ENCODE peak calls at places on chromosomes 4 and X, in seven cellular contexts. One of them, this sample, is unnamed.

GRCh38 chr4:181796502-181796901 is 446.7 kb upstream of the TENM3 start:
- DNase-seq in T-helper 1 cell: no peak
- DNase-seq in BJ: no peak
- DNase-seq in CD4-positive, alpha-beta T cell: no peak
- DNase-seq in stimulated activated CD8-positive, alpha-beta memory T cell treated with anti-CD3 and anti-CD28 coated beads, Interleukin-4, amount 100 ng/mL, for 24 hours: no peak
- DNase-seq in cerebellum: no peak
- DNase-seq in stimulated activated CD4-positive, alpha-beta T cell treated with anti-CD3 and anti-CD28 coated beads, Interleukin-4, amount 100 ng/mL, for 48 hours: no peak
- DNase-seq in this sample: no peak

GRCh38 chrX:30302957-30303356 is 6.2 kb downstream of the NR0B1 start:
- DNase-seq in T-helper 1 cell: no peak
- DNase-seq in BJ: no peak
- DNase-seq in CD4-positive, alpha-beta T cell: no peak
- DNase-seq in stimulated activated CD8-positive, alpha-beta memory T cell treated with anti-CD3 and anti-CD28 coated beads, Interleukin-4, amount 100 ng/mL, for 24 hours: no peak
- DNase-seq in cerebellum: no peak
- DNase-seq in stimulated activated CD4-positive, alpha-beta T cell treated with anti-CD3 and anti-CD28 coated beads, Interleukin-4, amount 100 ng/mL, for 48 hours: no peak
- DNase-seq in this sample: no peak

GRCh38 chr4:576245-576821 is at the start of gene TMEM271:
- DNase-seq in T-helper 1 cell: no peak
- DNase-seq in BJ: no peak
- DNase-seq in CD4-positive, alpha-beta T cell: no peak
- DNase-seq in stimulated activated CD8-positive, alpha-beta memory T cell treated with anti-CD3 and anti-CD28 coated beads, Interleukin-4, amount 100 ng/mL, for 24 hours: no peak
- DNase-seq in cerebellum: peak
- DNase-seq in stimulated activated CD4-positive, alpha-beta T cell treated with anti-CD3 and anti-CD28 coated beads, Interleukin-4, amount 100 ng/mL, for 48 hours: no peak
- DNase-seq in this sample: no peak

GRCh38 chr4:172851534-172851933 is 317.1 kb upstream of the GALNT7 start:
- DNase-seq in T-helper 1 cell: no peak
- DNase-seq in BJ: no peak
- DNase-seq in CD4-positive, alpha-beta T cell: no peak
- DNase-seq in stimulated activated CD8-positive, alpha-beta memory T cell treated with anti-CD3 and anti-CD28 coated beads, Interleukin-4, amount 100 ng/mL, for 24 hours: no peak
- DNase-seq in cerebellum: no peak
- DNase-seq in stimulated activated CD4-positive, alpha-beta T cell treated with anti-CD3 and anti-CD28 coated beads, Interleukin-4, amount 100 ng/mL, for 48 hours: no peak
- DNase-seq in this sample: no peak

GRCh38 chr4:154503598-154503997 is 12.0 kb upstream of the DCHS2 start:
- DNase-seq in T-helper 1 cell: no peak
- DNase-seq in BJ: no peak
- DNase-seq in CD4-positive, alpha-beta T cell: no peak
- DNase-seq in stimulated activated CD8-positive, alpha-beta memory T cell treated with anti-CD3 and anti-CD28 coated beads, Interleukin-4, amount 100 ng/mL, for 24 hours: no peak
- DNase-seq in cerebellum: no peak
- DNase-seq in stimulated activated CD4-positive, alpha-beta T cell treated with anti-CD3 and anti-CD28 coated beads, Interleukin-4, amount 100 ng/mL, for 48 hours: no peak
- DNase-seq in this sample: no peak

GRCh38 chr4:76305971-76306881 is at the start of gene STBD1:
- DNase-seq in T-helper 1 cell: no peak
- DNase-seq in BJ: no peak
- DNase-seq in CD4-positive, alpha-beta T cell: no peak
- DNase-seq in stimulated activated CD8-positive, alpha-beta memory T cell treated with anti-CD3 and anti-CD28 coated beads, Interleukin-4, amount 100 ng/mL, for 24 hours: peak
- DNase-seq in cerebellum: no peak
- DNase-seq in stimulated activated CD4-positive, alpha-beta T cell treated with anti-CD3 and anti-CD28 coated beads, Interleukin-4, amount 100 ng/mL, for 48 hours: no peak
- DNase-seq in this sample: peak

GRCh38 chrX:15761564-15762191 is 23.6 kb downstream of the CA5B start:
- DNase-seq in T-helper 1 cell: no peak
- DNase-seq in BJ: no peak
- DNase-seq in CD4-positive, alpha-beta T cell: peak
- DNase-seq in stimulated activated CD8-positive, alpha-beta memory T cell treated with anti-CD3 and anti-CD28 coated beads, Interleukin-4, amount 100 ng/mL, for 24 hours: no peak
- DNase-seq in cerebellum: peak
- DNase-seq in stimulated activated CD4-positive, alpha-beta T cell treated with anti-CD3 and anti-CD28 coated beads, Interleukin-4, amount 100 ng/mL, for 48 hours: no peak
- DNase-seq in this sample: no peak

GRCh38 chr4:2255501-2256155 is 6.3 kb downstream of the MXD4 start:
- DNase-seq in T-helper 1 cell: no peak
- DNase-seq in BJ: no peak
- DNase-seq in CD4-positive, alpha-beta T cell: peak
- DNase-seq in stimulated activated CD8-positive, alpha-beta memory T cell treated with anti-CD3 and anti-CD28 coated beads, Interleukin-4, amount 100 ng/mL, for 24 hours: no peak
- DNase-seq in cerebellum: peak
- DNase-seq in stimulated activated CD4-positive, alpha-beta T cell treated with anti-CD3 and anti-CD28 coated beads, Interleukin-4, amount 100 ng/mL, for 48 hours: no peak
- DNase-seq in this sample: peak

GRCh38 chrX:53287493-53288138 is 6.2 kb upstream of the IQSEC2 start:
- DNase-seq in T-helper 1 cell: peak
- DNase-seq in BJ: no peak
- DNase-seq in CD4-positive, alpha-beta T cell: peak
- DNase-seq in stimulated activated CD8-positive, alpha-beta memory T cell treated with anti-CD3 and anti-CD28 coated beads, Interleukin-4, amount 100 ng/mL, for 24 hours: peak
- DNase-seq in cerebellum: no peak
- DNase-seq in stimulated activated CD4-positive, alpha-beta T cell treated with anti-CD3 and anti-CD28 coated beads, Interleukin-4, amount 100 ng/mL, for 48 hours: no peak
- DNase-seq in this sample: no peak

GRCh38 chr4:67871867-67872266 is 11.9 kb downstream of the TMPRSS11D start:
- DNase-seq in T-helper 1 cell: no peak
- DNase-seq in BJ: no peak
- DNase-seq in CD4-positive, alpha-beta T cell: no peak
- DNase-seq in stimulated activated CD8-positive, alpha-beta memory T cell treated with anti-CD3 and anti-CD28 coated beads, Interleukin-4, amount 100 ng/mL, for 24 hours: no peak
- DNase-seq in cerebellum: peak
- DNase-seq in stimulated activated CD4-positive, alpha-beta T cell treated with anti-CD3 and anti-CD28 coated beads, Interleukin-4, amount 100 ng/mL, for 48 hours: no peak
- DNase-seq in this sample: peak

GRCh38 chr4:8772499-8773123 is 99.0 kb downstream of the HMX1 start:
- DNase-seq in T-helper 1 cell: no peak
- DNase-seq in BJ: no peak
- DNase-seq in CD4-positive, alpha-beta T cell: no peak
- DNase-seq in stimulated activated CD8-positive, alpha-beta memory T cell treated with anti-CD3 and anti-CD28 coated beads, Interleukin-4, amount 100 ng/mL, for 24 hours: no peak
- DNase-seq in cerebellum: no peak
- DNase-seq in stimulated activated CD4-positive, alpha-beta T cell treated with anti-CD3 and anti-CD28 coated beads, Interleukin-4, amount 100 ng/mL, for 48 hours: no peak
- DNase-seq in this sample: no peak

GRCh38 chr4:8046925-8047541 is 107.4 kb upstream of the AFAP1 start:
- DNase-seq in T-helper 1 cell: peak
- DNase-seq in BJ: no peak
- DNase-seq in CD4-positive, alpha-beta T cell: no peak
- DNase-seq in stimulated activated CD8-positive, alpha-beta memory T cell treated with anti-CD3 and anti-CD28 coated beads, Interleukin-4, amount 100 ng/mL, for 24 hours: peak
- DNase-seq in cerebellum: no peak
- DNase-seq in stimulated activated CD4-positive, alpha-beta T cell treated with anti-CD3 and anti-CD28 coated beads, Interleukin-4, amount 100 ng/mL, for 48 hours: no peak
- DNase-seq in this sample: no peak

GRCh38 chr4:101835121-101835904 is 44.8 kb downstream of the BANK1 start:
- DNase-seq in T-helper 1 cell: no peak
- DNase-seq in BJ: peak
- DNase-seq in CD4-positive, alpha-beta T cell: no peak
- DNase-seq in stimulated activated CD8-positive, alpha-beta memory T cell treated with anti-CD3 and anti-CD28 coated beads, Interleukin-4, amount 100 ng/mL, for 24 hours: no peak
- DNase-seq in cerebellum: peak
- DNase-seq in stimulated activated CD4-positive, alpha-beta T cell treated with anti-CD3 and anti-CD28 coated beads, Interleukin-4, amount 100 ng/mL, for 48 hours: no peak
- DNase-seq in this sample: no peak

GRCh38 chr4:65495439-65495838 is 174.8 kb downstream of the EPHA5 start:
- DNase-seq in T-helper 1 cell: no peak
- DNase-seq in BJ: no peak
- DNase-seq in CD4-positive, alpha-beta T cell: no peak
- DNase-seq in stimulated activated CD8-positive, alpha-beta memory T cell treated with anti-CD3 and anti-CD28 coated beads, Interleukin-4, amount 100 ng/mL, for 24 hours: no peak
- DNase-seq in cerebellum: no peak
- DNase-seq in stimulated activated CD4-positive, alpha-beta T cell treated with anti-CD3 and anti-CD28 coated beads, Interleukin-4, amount 100 ng/mL, for 48 hours: no peak
- DNase-seq in this sample: no peak

GRCh38 chr4:118032691-118033090 is 1.6 kb upstream of the NDST3 start:
- DNase-seq in T-helper 1 cell: no peak
- DNase-seq in BJ: no peak
- DNase-seq in CD4-positive, alpha-beta T cell: no peak
- DNase-seq in stimulated activated CD8-positive, alpha-beta memory T cell treated with anti-CD3 and anti-CD28 coated beads, Interleukin-4, amount 100 ng/mL, for 24 hours: no peak
- DNase-seq in cerebellum: peak
- DNase-seq in stimulated activated CD4-positive, alpha-beta T cell treated with anti-CD3 and anti-CD28 coated beads, Interleukin-4, amount 100 ng/mL, for 48 hours: no peak
- DNase-seq in this sample: no peak

GRCh38 chr4:185127021-185127925 is 15.8 kb upstream of the SLC25A4 start:
- DNase-seq in T-helper 1 cell: no peak
- DNase-seq in BJ: no peak
- DNase-seq in CD4-positive, alpha-beta T cell: no peak
- DNase-seq in stimulated activated CD8-positive, alpha-beta memory T cell treated with anti-CD3 and anti-CD28 coated beads, Interleukin-4, amount 100 ng/mL, for 24 hours: no peak
- DNase-seq in cerebellum: peak
- DNase-seq in stimulated activated CD4-positive, alpha-beta T cell treated with anti-CD3 and anti-CD28 coated beads, Interleukin-4, amount 100 ng/mL, for 48 hours: no peak
- DNase-seq in this sample: peak

GRCh38 chr4:151555151-151555945 is 146.4 kb downstream of the FHIP1A start:
- DNase-seq in T-helper 1 cell: no peak
- DNase-seq in BJ: no peak
- DNase-seq in CD4-positive, alpha-beta T cell: no peak
- DNase-seq in stimulated activated CD8-positive, alpha-beta memory T cell treated with anti-CD3 and anti-CD28 coated beads, Interleukin-4, amount 100 ng/mL, for 24 hours: no peak
- DNase-seq in cerebellum: no peak
- DNase-seq in stimulated activated CD4-positive, alpha-beta T cell treated with anti-CD3 and anti-CD28 coated beads, Interleukin-4, amount 100 ng/mL, for 48 hours: no peak
- DNase-seq in this sample: no peak

GRCh38 chr4:69760455-69760854 is at the start of gene SULT1B1:
- DNase-seq in T-helper 1 cell: peak
- DNase-seq in BJ: no peak
- DNase-seq in CD4-positive, alpha-beta T cell: peak
- DNase-seq in stimulated activated CD8-positive, alpha-beta memory T cell treated with anti-CD3 and anti-CD28 coated beads, Interleukin-4, amount 100 ng/mL, for 24 hours: no peak
- DNase-seq in cerebellum: no peak
- DNase-seq in stimulated activated CD4-positive, alpha-beta T cell treated with anti-CD3 and anti-CD28 coated beads, Interleukin-4, amount 100 ng/mL, for 48 hours: no peak
- DNase-seq in this sample: no peak

GRCh38 chrX:125952973-125953372 is 213.1 kb downstream of the DCAF12L2 start:
- DNase-seq in T-helper 1 cell: no peak
- DNase-seq in BJ: no peak
- DNase-seq in CD4-positive, alpha-beta T cell: no peak
- DNase-seq in stimulated activated CD8-positive, alpha-beta memory T cell treated with anti-CD3 and anti-CD28 coated beads, Interleukin-4, amount 100 ng/mL, for 24 hours: no peak
- DNase-seq in cerebellum: no peak
- DNase-seq in stimulated activated CD4-positive, alpha-beta T cell treated with anti-CD3 and anti-CD28 coated beads, Interleukin-4, amount 100 ng/mL, for 48 hours: no peak
- DNase-seq in this sample: no peak

GRCh38 chr4:98928131-98928504 is 815 bp downstream of the EIF4E start:
- DNase-seq in T-helper 1 cell: peak
- DNase-seq in BJ: no peak
- DNase-seq in CD4-positive, alpha-beta T cell: peak
- DNase-seq in stimulated activated CD8-positive, alpha-beta memory T cell treated with anti-CD3 and anti-CD28 coated beads, Interleukin-4, amount 100 ng/mL, for 24 hours: peak
- DNase-seq in cerebellum: peak
- DNase-seq in stimulated activated CD4-positive, alpha-beta T cell treated with anti-CD3 and anti-CD28 coated beads, Interleukin-4, amount 100 ng/mL, for 48 hours: peak
- DNase-seq in this sample: peak

GRCh38 chr4:121551271-121551670 is 145.5 kb downstream of the ANXA5 start:
- DNase-seq in T-helper 1 cell: no peak
- DNase-seq in BJ: no peak
- DNase-seq in CD4-positive, alpha-beta T cell: no peak
- DNase-seq in stimulated activated CD8-positive, alpha-beta memory T cell treated with anti-CD3 and anti-CD28 coated beads, Interleukin-4, amount 100 ng/mL, for 24 hours: no peak
- DNase-seq in cerebellum: no peak
- DNase-seq in stimulated activated CD4-positive, alpha-beta T cell treated with anti-CD3 and anti-CD28 coated beads, Interleukin-4, amount 100 ng/mL, for 48 hours: no peak
- DNase-seq in this sample: no peak

GRCh38 chr4:155025762-155026457 is 182.5 kb upstream of the NPY2R start:
- DNase-seq in T-helper 1 cell: no peak
- DNase-seq in BJ: no peak
- DNase-seq in CD4-positive, alpha-beta T cell: no peak
- DNase-seq in stimulated activated CD8-positive, alpha-beta memory T cell treated with anti-CD3 and anti-CD28 coated beads, Interleukin-4, amount 100 ng/mL, for 24 hours: peak
- DNase-seq in cerebellum: no peak
- DNase-seq in stimulated activated CD4-positive, alpha-beta T cell treated with anti-CD3 and anti-CD28 coated beads, Interleukin-4, amount 100 ng/mL, for 48 hours: peak
- DNase-seq in this sample: no peak

GRCh38 chrX:103614999-103615398 is 7.2 kb downstream of the TCEAL3 start:
- DNase-seq in T-helper 1 cell: no peak
- DNase-seq in BJ: no peak
- DNase-seq in CD4-positive, alpha-beta T cell: no peak
- DNase-seq in stimulated activated CD8-positive, alpha-beta memory T cell treated with anti-CD3 and anti-CD28 coated beads, Interleukin-4, amount 100 ng/mL, for 24 hours: no peak
- DNase-seq in cerebellum: no peak
- DNase-seq in stimulated activated CD4-positive, alpha-beta T cell treated with anti-CD3 and anti-CD28 coated beads, Interleukin-4, amount 100 ng/mL, for 48 hours: no peak
- DNase-seq in this sample: no peak

GRCh38 chrX:29662759-29663503 is 552.4 kb upstream of the MAGEB2 start:
- DNase-seq in T-helper 1 cell: no peak
- DNase-seq in BJ: peak
- DNase-seq in CD4-positive, alpha-beta T cell: no peak
- DNase-seq in stimulated activated CD8-positive, alpha-beta memory T cell treated with anti-CD3 and anti-CD28 coated beads, Interleukin-4, amount 100 ng/mL, for 24 hours: no peak
- DNase-seq in cerebellum: no peak
- DNase-seq in stimulated activated CD4-positive, alpha-beta T cell treated with anti-CD3 and anti-CD28 coated beads, Interleukin-4, amount 100 ng/mL, for 48 hours: no peak
- DNase-seq in this sample: no peak

GRCh38 chrX:47174846-47175587 is 18.6 kb upstream of the UBA1 start:
- DNase-seq in T-helper 1 cell: no peak
- DNase-seq in BJ: no peak
- DNase-seq in CD4-positive, alpha-beta T cell: no peak
- DNase-seq in stimulated activated CD8-positive, alpha-beta memory T cell treated with anti-CD3 and anti-CD28 coated beads, Interleukin-4, amount 100 ng/mL, for 24 hours: no peak
- DNase-seq in cerebellum: no peak
- DNase-seq in stimulated activated CD4-positive, alpha-beta T cell treated with anti-CD3 and anti-CD28 coated beads, Interleukin-4, amount 100 ng/mL, for 48 hours: no peak
- DNase-seq in this sample: no peak

GRCh38 chrX:1265061-1265460 is 3.6 kb upstream of the CSF2RA start:
- DNase-seq in T-helper 1 cell: no peak
- DNase-seq in BJ: no peak
- DNase-seq in CD4-positive, alpha-beta T cell: no peak
- DNase-seq in stimulated activated CD8-positive, alpha-beta memory T cell treated with anti-CD3 and anti-CD28 coated beads, Interleukin-4, amount 100 ng/mL, for 24 hours: no peak
- DNase-seq in cerebellum: no peak
- DNase-seq in stimulated activated CD4-positive, alpha-beta T cell treated with anti-CD3 and anti-CD28 coated beads, Interleukin-4, amount 100 ng/mL, for 48 hours: no peak
- DNase-seq in this sample: no peak

GRCh38 chrX:21800344-21800770 is 39.1 kb upstream of the MBTPS2 start:
- DNase-seq in T-helper 1 cell: no peak
- DNase-seq in BJ: no peak
- DNase-seq in CD4-positive, alpha-beta T cell: no peak
- DNase-seq in stimulated activated CD8-positive, alpha-beta memory T cell treated with anti-CD3 and anti-CD28 coated beads, Interleukin-4, amount 100 ng/mL, for 24 hours: no peak
- DNase-seq in cerebellum: no peak
- DNase-seq in stimulated activated CD4-positive, alpha-beta T cell treated with anti-CD3 and anti-CD28 coated beads, Interleukin-4, amount 100 ng/mL, for 48 hours: no peak
- DNase-seq in this sample: no peak

GRCh38 chr4:150582881-150583286 is 933 bp downstream of the MAB21L2 start:
- DNase-seq in T-helper 1 cell: no peak
- DNase-seq in BJ: no peak
- DNase-seq in CD4-positive, alpha-beta T cell: no peak
- DNase-seq in stimulated activated CD8-positive, alpha-beta memory T cell treated with anti-CD3 and anti-CD28 coated beads, Interleukin-4, amount 100 ng/mL, for 24 hours: no peak
- DNase-seq in cerebellum: no peak
- DNase-seq in stimulated activated CD4-positive, alpha-beta T cell treated with anti-CD3 and anti-CD28 coated beads, Interleukin-4, amount 100 ng/mL, for 48 hours: no peak
- DNase-seq in this sample: no peak

GRCh38 chr4:84971319-84971932 is 4.9 kb upstream of the WDFY3 start:
- DNase-seq in T-helper 1 cell: no peak
- DNase-seq in BJ: no peak
- DNase-seq in CD4-positive, alpha-beta T cell: no peak
- DNase-seq in stimulated activated CD8-positive, alpha-beta memory T cell treated with anti-CD3 and anti-CD28 coated beads, Interleukin-4, amount 100 ng/mL, for 24 hours: no peak
- DNase-seq in cerebellum: peak
- DNase-seq in stimulated activated CD4-positive, alpha-beta T cell treated with anti-CD3 and anti-CD28 coated beads, Interleukin-4, amount 100 ng/mL, for 48 hours: no peak
- DNase-seq in this sample: no peak

GRCh38 chr4:24794111-24794860 is 1.1 kb upstream of the SOD3 start:
- DNase-seq in T-helper 1 cell: no peak
- DNase-seq in BJ: peak
- DNase-seq in CD4-positive, alpha-beta T cell: no peak
- DNase-seq in stimulated activated CD8-positive, alpha-beta memory T cell treated with anti-CD3 and anti-CD28 coated beads, Interleukin-4, amount 100 ng/mL, for 24 hours: no peak
- DNase-seq in cerebellum: no peak
- DNase-seq in stimulated activated CD4-positive, alpha-beta T cell treated with anti-CD3 and anti-CD28 coated beads, Interleukin-4, amount 100 ng/mL, for 48 hours: no peak
- DNase-seq in this sample: no peak

GRCh38 chrX:136691028-136691809 is 43.3 kb downstream of the CD40LG start:
- DNase-seq in T-helper 1 cell: no peak
- DNase-seq in BJ: no peak
- DNase-seq in CD4-positive, alpha-beta T cell: no peak
- DNase-seq in stimulated activated CD8-positive, alpha-beta memory T cell treated with anti-CD3 and anti-CD28 coated beads, Interleukin-4, amount 100 ng/mL, for 24 hours: no peak
- DNase-seq in cerebellum: no peak
- DNase-seq in stimulated activated CD4-positive, alpha-beta T cell treated with anti-CD3 and anti-CD28 coated beads, Interleukin-4, amount 100 ng/mL, for 48 hours: no peak
- DNase-seq in this sample: no peak

GRCh38 chr4:124277691-124278090 is 434.8 kb downstream of the ANKRD50 start:
- DNase-seq in T-helper 1 cell: no peak
- DNase-seq in BJ: no peak
- DNase-seq in CD4-positive, alpha-beta T cell: no peak
- DNase-seq in stimulated activated CD8-positive, alpha-beta memory T cell treated with anti-CD3 and anti-CD28 coated beads, Interleukin-4, amount 100 ng/mL, for 24 hours: no peak
- DNase-seq in cerebellum: no peak
- DNase-seq in stimulated activated CD4-positive, alpha-beta T cell treated with anti-CD3 and anti-CD28 coated beads, Interleukin-4, amount 100 ng/mL, for 48 hours: no peak
- DNase-seq in this sample: no peak

GRCh38 chr4:147732516-147733193 is 767 bp downstream of the ARHGAP10 start:
- DNase-seq in T-helper 1 cell: no peak
- DNase-seq in BJ: no peak
- DNase-seq in CD4-positive, alpha-beta T cell: no peak
- DNase-seq in stimulated activated CD8-positive, alpha-beta memory T cell treated with anti-CD3 and anti-CD28 coated beads, Interleukin-4, amount 100 ng/mL, for 24 hours: no peak
- DNase-seq in cerebellum: no peak
- DNase-seq in stimulated activated CD4-positive, alpha-beta T cell treated with anti-CD3 and anti-CD28 coated beads, Interleukin-4, amount 100 ng/mL, for 48 hours: no peak
- DNase-seq in this sample: no peak

GRCh38 chr4:1414831-1415680 is 8.8 kb upstream of the NKX1-1 start:
- DNase-seq in T-helper 1 cell: no peak
- DNase-seq in BJ: no peak
- DNase-seq in CD4-positive, alpha-beta T cell: no peak
- DNase-seq in stimulated activated CD8-positive, alpha-beta memory T cell treated with anti-CD3 and anti-CD28 coated beads, Interleukin-4, amount 100 ng/mL, for 24 hours: no peak
- DNase-seq in cerebellum: no peak
- DNase-seq in stimulated activated CD4-positive, alpha-beta T cell treated with anti-CD3 and anti-CD28 coated beads, Interleukin-4, amount 100 ng/mL, for 48 hours: no peak
- DNase-seq in this sample: no peak

GRCh38 chrX:33175201-33175600 is 36.1 kb downstream of the DMD start:
- DNase-seq in T-helper 1 cell: no peak
- DNase-seq in BJ: no peak
- DNase-seq in CD4-positive, alpha-beta T cell: no peak
- DNase-seq in stimulated activated CD8-positive, alpha-beta memory T cell treated with anti-CD3 and anti-CD28 coated beads, Interleukin-4, amount 100 ng/mL, for 24 hours: no peak
- DNase-seq in cerebellum: no peak
- DNase-seq in stimulated activated CD4-positive, alpha-beta T cell treated with anti-CD3 and anti-CD28 coated beads, Interleukin-4, amount 100 ng/mL, for 48 hours: no peak
- DNase-seq in this sample: no peak

GRCh38 chr4:105369988-105370387 is 103.9 kb downstream of the PPA2 start:
- DNase-seq in T-helper 1 cell: no peak
- DNase-seq in BJ: no peak
- DNase-seq in CD4-positive, alpha-beta T cell: no peak
- DNase-seq in stimulated activated CD8-positive, alpha-beta memory T cell treated with anti-CD3 and anti-CD28 coated beads, Interleukin-4, amount 100 ng/mL, for 24 hours: no peak
- DNase-seq in cerebellum: no peak
- DNase-seq in stimulated activated CD4-positive, alpha-beta T cell treated with anti-CD3 and anti-CD28 coated beads, Interleukin-4, amount 100 ng/mL, for 48 hours: no peak
- DNase-seq in this sample: no peak

This sample was measured in GM12891.